ENCODE peak calls at places on chromosomes 13 and 19, in six cellular contexts. Z is Panc1, T is body of pancreas, Y is HL-60, Q is AG04450, H is brain microvascular endothelial cell. V is an unnamed sample.

GRCh38 chr13:110944968-110945952 is 30.4 kb upstream of the ANKRD10 start:
- DNase-seq in Z (no peak), T (no peak), Y (no peak), Q (no peak), H (no peak), V (no peak)

GRCh38 chr13:50910483-50910805 is 853 bp downstream of the RNASEH2B start:
- DNase-seq in Z (no peak), T (peak; percentile 47), Y (peak; percentile 66), Q (no peak), H (no peak), V (no peak)

GRCh38 chr19:37078717-37079032 is 442 bp downstream of the ZNF420 start:
- DNase-seq in Z (no peak), T (no peak), Y (no peak), Q (no peak), H (no peak), V (no peak)

GRCh38 chr19:27974082-27974513 is 1238.9 kb downstream of the UQCRFS1 start:
- DNase-seq in Z (no peak), T (peak; percentile 43), Y (peak; percentile 14), Q (no peak), H (peak; percentile 4), V (no peak)

GRCh38 chr13:52449323-52450011 is 967 bp downstream of the VPS36 start:
- DNase-seq in Z (no peak), T (no peak), Y (no peak), Q (no peak), H (no peak), V (no peak)

GRCh38 chr13:53141336-53141735 is 112.7 kb downstream of the OLFM4 start:
- DNase-seq in Z (no peak), T (no peak), Y (no peak), Q (no peak), H (no peak), V (no peak)

GRCh38 chr19:6822311-6822670 is 49.8 kb downstream of the VAV1 start:
- DNase-seq in Z (no peak), T (no peak), Y (no peak), Q (no peak), H (no peak), V (no peak)

GRCh38 chr13:110790371-110790770 is 76.9 kb downstream of the ING1 start:
- DNase-seq in Z (no peak), T (no peak), Y (peak; percentile 54), Q (no peak), H (no peak), V (no peak)

GRCh38 chr13:91216928-91217700 is 130.4 kb upstream of the MIR17HG start:
- DNase-seq in Z (no peak), T (no peak), Y (no peak), Q (no peak), H (no peak), V (no peak)

DNA sequence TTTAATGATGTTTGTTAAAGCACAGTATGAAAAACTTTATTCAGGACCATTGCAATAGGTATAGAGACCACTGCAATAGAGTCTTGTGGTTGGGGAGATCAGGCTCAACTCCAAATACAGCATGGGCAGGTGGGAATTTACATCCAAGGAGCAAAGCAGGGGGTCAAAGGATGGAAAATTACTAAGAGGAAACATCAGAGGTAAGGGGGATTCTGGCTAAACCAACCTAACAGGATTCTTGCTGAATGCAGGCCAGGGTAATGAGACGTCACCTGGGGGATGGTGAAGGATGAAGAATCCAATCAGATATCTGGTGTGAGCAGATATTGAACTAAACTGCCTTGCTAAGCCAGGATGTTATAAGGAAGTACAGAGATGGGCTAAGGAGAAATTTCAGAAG is 126.6 kb upstream of the MIR17HG start:
- DNase-seq in Z (no peak), T (no peak), Y (no peak), Q (no peak), H (no peak), V (no peak)
- H3K27me3 ChIP-seq in Z (no peaks in the 10 kb centered on the region), T (no peaks in the 10 kb centered on the region), Y (peaks cover 2% of the 10 kb centered on the region), Q (no peaks in the 10 kb centered on the region), H (no peaks in the 10 kb centered on the region), V (no peaks in the 10 kb centered on the region)

DNA sequence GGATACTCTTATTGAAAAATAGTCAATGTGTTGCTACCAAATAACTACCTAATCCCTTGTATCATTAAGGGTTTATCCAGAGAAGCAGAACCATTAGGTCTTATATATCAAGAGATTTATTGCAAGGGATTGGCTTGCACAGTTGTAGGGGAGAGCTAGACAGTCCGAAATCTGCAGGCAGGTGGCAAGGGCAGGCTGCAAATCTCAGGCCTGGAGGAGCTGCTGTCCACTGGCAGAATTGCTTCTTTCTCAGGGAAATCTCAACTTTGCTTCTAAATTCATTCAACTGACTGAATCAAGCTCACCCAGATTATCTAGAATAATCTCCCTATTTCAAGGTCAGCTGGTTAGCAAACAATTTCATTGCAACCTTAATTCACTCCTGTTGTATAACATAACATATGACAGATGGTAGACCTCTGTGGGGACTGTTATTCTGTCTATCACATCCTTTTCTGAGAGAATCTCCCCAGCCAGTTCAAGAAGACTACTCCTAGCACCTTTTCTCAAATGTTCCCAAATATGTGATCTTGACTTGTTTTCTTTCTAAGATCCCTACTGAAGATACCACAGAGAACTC is 194.2 kb downstream of the NHLRC3 start:
- DNase-seq in Z (no peak), T (no peak), Y (no peak), Q (no peak), H (no peak), V (no peak)
- H3K4me3 ChIP-seq in Z (no peak overlapping the region), T (no peak overlapping the region), Y (no peak overlapping the region), Q (no peak overlapping the region), H (no peak overlapping the region), V (no peak overlapping the region)

GRCh38 chr19:45150180-45150579 is 10.6 kb downstream of the NKPD1 start:
- DNase-seq in Z (no peak), T (no peak), Y (no peak), Q (no peak), H (no peak), V (no peak)

GRCh38 chr19:45149129-45149528 is 11.7 kb downstream of the NKPD1 start:
- DNase-seq in Z (no peak), T (no peak), Y (no peak), Q (no peak), H (no peak), V (no peak)

GRCh38 chr19:45152504-45153338 is 8.1 kb downstream of the NKPD1 start:
- DNase-seq in Z (no peak), T (peak; percentile 54), Y (peak; percentile 24), Q (no peak), H (no peak), V (no peak)

GRCh38 chr19:45151821-45152503 is 8.8 kb downstream of the NKPD1 start:
- DNase-seq in Z (no peak), T (no peak), Y (no peak), Q (no peak), H (no peak), V (no peak)

DNA sequence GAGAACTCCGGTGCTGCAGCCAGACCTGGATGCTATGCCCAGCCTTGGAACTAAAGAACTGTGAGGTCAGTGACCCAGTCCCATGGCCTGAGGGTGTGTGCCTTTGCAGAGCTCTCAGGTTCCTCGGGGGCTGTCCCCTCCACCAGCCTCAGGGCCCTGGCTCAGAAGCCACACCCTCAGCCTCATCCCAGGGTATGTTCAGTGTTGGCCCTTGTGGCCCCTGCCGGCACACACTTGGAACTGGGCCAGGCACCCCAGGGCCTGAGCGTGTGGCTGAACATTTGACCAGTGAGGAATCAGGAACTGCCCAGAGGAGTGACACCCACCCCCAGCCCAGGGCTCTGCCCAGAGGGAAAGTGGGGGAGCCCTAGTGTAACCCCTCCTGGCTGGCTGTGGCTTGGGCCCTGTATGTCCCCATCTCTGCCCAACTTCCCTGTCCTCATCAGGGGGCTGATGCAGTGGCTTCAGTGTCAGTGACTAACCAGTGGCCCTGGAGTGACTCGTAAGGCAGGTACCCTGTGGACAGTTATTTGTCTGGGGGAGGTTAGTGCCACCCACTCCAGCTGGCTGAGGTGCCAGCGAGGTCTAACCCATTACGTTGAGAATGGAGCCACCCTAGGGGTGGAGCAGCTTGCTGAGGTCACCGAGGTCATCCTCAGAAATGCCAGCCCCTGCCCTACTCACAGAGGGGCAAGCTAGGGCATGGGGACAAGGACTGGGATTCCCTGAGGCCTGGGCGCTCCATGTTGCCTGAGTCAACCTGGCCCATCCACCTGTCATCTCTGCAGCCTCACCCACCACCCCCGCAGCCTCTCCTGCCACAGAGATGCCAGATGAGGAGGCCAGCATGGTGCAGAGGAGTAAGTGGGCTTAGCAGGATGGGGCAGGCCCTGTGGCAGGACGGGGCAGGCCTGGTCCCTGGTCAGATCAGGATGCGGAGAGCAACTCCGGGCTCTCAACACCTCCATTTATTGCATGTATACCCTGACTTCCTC is 9.8 kb downstream of the NKPD1 start:
- DNase-seq in Z (no peak), T (no peak), Y (no peak), Q (no peak), H (no peak), V (no peak)
- H3K27me3 ChIP-seq in Z (no peaks in the 10 kb centered on the region), T (no peaks in the 10 kb centered on the region), Y (peaks cover 26% of the 10 kb centered on the region), Q (peaks cover 11% of the 10 kb centered on the region), H (peaks cover 10% of the 10 kb centered on the region), V (peaks cover 32% of the 10 kb centered on the region)

GRCh38 chr13:40580566-40581276 is 85.7 kb downstream of the FOXO1 start:
- DNase-seq in Z (no peak), T (peak; percentile 41), Y (no peak), Q (no peak), H (no peak), V (no peak)

GRCh38 chr13:40579535-40579934 is 86.9 kb downstream of the FOXO1 start:
- DNase-seq in Z (no peak), T (no peak), Y (no peak), Q (no peak), H (no peak), V (no peak)

GRCh38 chr13:40582531-40582930 is 83.9 kb downstream of the FOXO1 start:
- DNase-seq in Z (no peak), T (no peak), Y (no peak), Q (no peak), H (no peak), V (no peak)

GRCh38 chr13:40583738-40584137 is 82.7 kb downstream of the FOXO1 start:
- DNase-seq in Z (no peak), T (no peak), Y (no peak), Q (no peak), H (no peak), V (no peak)

GRCh38 chr13:40581277-40581579 is 85.2 kb downstream of the FOXO1 start:
- DNase-seq in Z (no peak), T (no peak), Y (no peak), Q (no peak), H (no peak), V (no peak)
- H3K4me3 ChIP-seq in Z (no peak overlapping the region), T (no peak overlapping the region), Y (no peak overlapping the region), Q (no peak overlapping the region), H (no peak overlapping the region), V (no peak overlapping the region)

DNA sequence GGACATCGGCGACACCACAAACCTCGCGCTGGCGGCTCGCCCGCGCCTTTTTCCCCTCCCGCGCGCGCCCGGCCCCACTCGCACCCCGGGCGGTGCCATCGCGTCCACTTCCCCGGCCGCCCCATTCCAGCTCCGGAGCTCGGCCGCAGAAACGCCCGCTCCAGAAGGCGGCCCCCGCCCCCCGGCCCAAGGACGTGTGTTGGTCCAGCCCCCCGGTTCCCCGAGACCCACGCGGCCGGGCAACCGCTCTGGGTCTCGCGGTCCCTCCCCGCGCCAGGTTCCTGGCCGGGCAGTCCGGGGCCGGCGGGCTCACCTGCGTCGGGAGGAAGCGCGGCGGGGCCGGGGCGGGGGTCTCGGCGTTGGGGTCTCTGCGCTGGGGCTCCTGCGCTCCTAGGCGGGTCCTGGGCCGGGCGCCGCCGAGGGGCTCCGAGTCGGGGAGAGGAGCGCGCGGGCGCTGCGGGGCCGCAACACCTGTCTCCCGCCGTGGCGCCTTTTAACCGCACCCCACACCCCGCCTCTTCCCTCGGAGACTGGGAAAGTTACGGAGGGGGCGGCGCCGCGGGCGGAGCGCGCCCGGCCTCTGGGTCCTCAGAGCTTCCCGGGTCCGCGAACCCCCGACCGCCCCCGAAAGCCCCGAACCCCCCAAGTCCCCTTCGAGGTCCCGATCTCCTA is at the start of gene GJB2:
- DNase-seq in Z (no peak), T (no peak), Y (no peak), Q (no peak), H (no peak), V (no peak)
- H3K27me3 ChIP-seq in Z (no peaks in the 10 kb centered on the region), T (no peaks in the 10 kb centered on the region), Y (peaks cover 22% of the 10 kb centered on the region), Q (peaks cover 47% of the 10 kb centered on the region), H (peaks cover 58% of the 10 kb centered on the region), V (peaks cover 16% of the 10 kb centered on the region)